ENCODE peak calls at places on chromosomes 2 and 18, in four cellular contexts. Y, T, U and C are unnamed samples.

GRCh38 chr2:69169990-69170389 is 157.0 kb downstream of the ANTXR1 start:
- DNase-seq in Y (no peak), T (no peak), U (no peak), C (no peak)

GRCh38 chr2:97718051-97718882 is 4.9 kb downstream of the ZAP70 start:
- DNase-seq in Y (no peak), T (no peak), U (no peak), C (no peak)

GRCh38 chr2:112187805-112188596 is 49.8 kb downstream of the FBLN7 start:
- DNase-seq in Y (no peak), T (no peak), U (no peak), C (no peak)

GRCh38 chr2:37648316-37649011 is 23.0 kb downstream of the CDC42EP3 start:
- DNase-seq in Y (no peak), T (no peak), U (no peak), C (no peak)

GRCh38 chr2:69989422-69990128 is 28.1 kb upstream of the ASPRV1 start:
- DNase-seq in Y (no peak), T (no peak), U (no peak), C (no peak)

GRCh38 chr2:31337197-31337596 is 77.3 kb downstream of the XDH start:
- DNase-seq in Y (peak), T (no peak), U (no peak), C (no peak)

GRCh38 chr2:197108758-197109157 is 182.3 kb upstream of the PGAP1 start:
- DNase-seq in Y (peak), T (no peak), U (no peak), C (no peak)

GRCh38 chr2:203484266-203485112 is 50.6 kb downstream of the RAPH1 start:
- DNase-seq in Y (no peak), T (peak), U (no peak), C (no peak)

GRCh38 chr2:67057901-67058703 is 339.0 kb upstream of the ETAA1 start:
- DNase-seq in Y (no peak), T (no peak), U (no peak), C (no peak)

GRCh38 chr2:145652992-145653545 is 1133.2 kb upstream of the ZEB2 start:
- DNase-seq in Y (peak), T (no peak), U (no peak), C (peak)

GRCh38 chr2:130327703-130328527 is 14.8 kb upstream of the IMP4 start:
- DNase-seq in Y (peak), T (peak), U (no peak), C (no peak)

GRCh38 chr2:75491129-75491753 is 69.5 kb downstream of the EVA1A start:
- DNase-seq in Y (peak), T (no peak), U (no peak), C (no peak)

GRCh38 chr2:120831106-120831505 is 95.4 kb downstream of the GLI2 start:
- DNase-seq in Y (no peak), T (no peak), U (no peak), C (no peak)

GRCh38 chr18:22432672-22433137 is 15.0 kb upstream of the CTAGE1 start:
- DNase-seq in Y (peak), T (no peak), U (peak), C (peak)

GRCh38 chr2:75074708-75075107 is 116.3 kb downstream of the POLE4 start:
- DNase-seq in Y (no peak), T (no peak), U (no peak), C (no peak)

GRCh38 chr2:128270306-128271185 is 48.1 kb downstream of the HS6ST1 start:
- DNase-seq in Y (no peak), T (peak), U (no peak), C (no peak)

GRCh38 chr18:10864722-10865121 is 284.6 kb downstream of the PIEZO2 start:
- DNase-seq in Y (no peak), T (no peak), U (no peak), C (no peak)

GRCh38 chr2:27715318-27716165 is 51.9 kb downstream of the SLC4A1AP start:
- DNase-seq in Y (peak), T (peak), U (no peak), C (no peak)

GRCh38 chr18:25467226-25468065 is 115.5 kb upstream of the ZNF521 start:
- DNase-seq in Y (no peak), T (no peak), U (no peak), C (peak)

GRCh38 chr2:121502781-121503180 is 27.9 kb upstream of the RNU4ATAC start:
- DNase-seq in Y (no peak), T (no peak), U (no peak), C (no peak)

GRCh38 chr18:48446582-48447225 is 37.5 kb upstream of the ZBTB7C start:
- DNase-seq in Y (peak), T (peak), U (peak), C (no peak)

GRCh38 chr18:3722662-3723433 is 272.9 kb downstream of the TGIF1 start:
- DNase-seq in Y (no peak), T (no peak), U (no peak), C (no peak)

GRCh38 chr2:108971661-108972566 is 17.1 kb downstream of the EDAR start:
- DNase-seq in Y (no peak), T (no peak), U (peak), C (peak)

GRCh38 chr2:191041418-191042161 is 27.6 kb upstream of the STAT1 start:
- DNase-seq in Y (peak), T (peak), U (peak), C (no peak)

GRCh38 chr2:10576456-10576855 is 113.3 kb downstream of the NOL10 start:
- DNase-seq in Y (no peak), T (no peak), U (no peak), C (no peak)

GRCh38 chr2:239574054-239574433 is 173.2 kb upstream of the HDAC4 start:
- DNase-seq in Y (no peak), T (no peak), U (no peak), C (no peak)

GRCh38 chr18:3323900-3324299 is 62.0 kb downstream of the MYL12B start:
- DNase-seq in Y (peak), T (no peak), U (no peak), C (no peak)

GRCh38 chr2:118223487-118224136 is 135.3 kb downstream of the INSIG2 start:
- DNase-seq in Y (no peak), T (peak), U (no peak), C (no peak)

GRCh38 chr18:13550446-13551304 is 175.7 kb downstream of the FAM210A start:
- DNase-seq in Y (no peak), T (peak), U (no peak), C (no peak)

GRCh38 chr2:217801711-217802110 is 201.1 kb downstream of the TNS1 start:
- DNase-seq in Y (no peak), T (peak), U (no peak), C (no peak)

GRCh38 chr18:73535189-73535588 is 612.4 kb downstream of the FBXO15 start:
- DNase-seq in Y (no peak), T (no peak), U (no peak), C (no peak)

GRCh38 chr2:69911985-69912563 is 2.8 kb upstream of the MXD1 start:
- DNase-seq in Y (no peak), T (no peak), U (no peak), C (no peak)

GRCh38 chr2:223545830-223546229 is 56.3 kb downstream of the SCG2 start:
- DNase-seq in Y (no peak), T (no peak), U (no peak), C (no peak)

GRCh38 chr2:240468300-240469238 is 33.1 kb downstream of the GPC1 start:
- DNase-seq in Y (no peak), T (peak), U (no peak), C (no peak)

GRCh38 chr2:208311954-208312353 is 45.9 kb downstream of the PIKFYVE start:
- DNase-seq in Y (peak), T (no peak), U (no peak), C (no peak)

GRCh38 chr18:33923980-33924379 is 300.7 kb downstream of the NOL4 start:
- DNase-seq in Y (no peak), T (no peak), U (no peak), C (no peak)

GRCh38 chr2:241108271-241109209 is 6.5 kb upstream of the MTERF4 start:
- DNase-seq in Y (no peak), T (peak), U (no peak), C (no peak)

GRCh38 chr2:239283961-239284801 is 116.6 kb downstream of the HDAC4 start:
- DNase-seq in Y (no peak), T (peak), U (no peak), C (no peak)

GRCh38 chr18:32389868-32390267 is 80.8 kb downstream of the GAREM1 start:
- DNase-seq in Y (no peak), T (no peak), U (no peak), C (no peak)

GRCh38 chr18:32393407-32393806 is 77.3 kb downstream of the GAREM1 start:
- DNase-seq in Y (no peak), T (no peak), U (no peak), C (no peak)

GRCh38 chr18:32389191-32389590 is 81.5 kb downstream of the GAREM1 start:
- DNase-seq in Y (no peak), T (no peak), U (no peak), C (no peak)

GRCh38 chr18:32386466-32386865 is 84.2 kb downstream of the GAREM1 start:
- DNase-seq in Y (no peak), T (no peak), U (no peak), C (no peak)

GRCh38 chr18:32391126-32391525 is 79.6 kb downstream of the GAREM1 start:
- DNase-seq in Y (no peak), T (no peak), U (no peak), C (no peak)
- H3K4me3 ChIP-seq in Y (no peak), T (peak), U (no peak), C (no peak)

GRCh38 chr2:215530191-215530968 is 94.5 kb upstream of the FN1 start:
- DNase-seq in Y (no peak), T (no peak), U (no peak), C (no peak)
- H3K4me3 ChIP-seq in Y (no peak), T (no peak), U (no peak), C (no peak)

DNA sequence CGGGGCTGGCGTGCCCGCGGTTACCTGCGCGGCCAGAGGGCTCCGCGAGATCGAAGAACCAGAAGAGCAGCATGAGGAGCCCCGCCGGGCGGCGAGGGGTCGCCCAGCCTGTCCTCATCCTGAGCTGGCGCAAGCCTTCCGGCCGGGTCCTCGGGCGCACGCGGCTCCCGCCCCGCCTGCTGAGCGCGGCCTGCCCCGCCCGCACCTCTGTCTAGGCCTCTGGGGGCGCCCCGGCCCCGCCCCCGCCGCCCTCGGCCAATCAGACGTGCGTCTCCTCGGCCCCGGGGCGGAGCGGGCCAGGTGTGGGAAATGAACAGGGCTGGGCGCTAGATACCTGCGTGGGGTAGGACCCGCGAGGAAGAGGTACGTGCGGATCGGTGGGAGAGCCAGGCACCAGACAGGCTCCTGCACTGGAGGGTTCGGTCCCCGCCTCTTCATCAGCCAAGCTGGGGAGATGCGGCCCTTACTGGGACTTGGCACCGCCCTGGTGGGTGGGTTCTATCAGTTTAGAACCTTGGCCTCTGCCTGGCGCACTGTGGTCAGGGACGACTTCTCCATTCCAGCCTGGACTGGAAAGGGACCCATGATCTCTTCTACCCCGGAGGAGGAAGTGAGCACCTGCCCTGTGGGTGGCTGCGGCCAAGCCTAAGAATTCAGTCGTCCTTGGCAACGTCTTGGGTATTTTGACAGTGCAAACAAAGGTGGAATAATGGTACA is 106.7 kb upstream of the CD302 start:
- DNase-seq in Y (no peak), T (peak), U (peak), C (no peak)
- H3K4me3 ChIP-seq in Y (peak), T (no peak), U (peak), C (no peak)

GRCh38 chr2:236165491-236166156 is 2.6 kb downstream of the GBX2 start:
- DNase-seq in Y (no peak), T (no peak), U (no peak), C (no peak)

GRCh38 chr2:236167297-236168109 is 683 bp downstream of the GBX2 start:
- DNase-seq in Y (no peak), T (peak), U (peak), C (no peak)

GRCh38 chr2:236164983-236165301 is 3.2 kb downstream of the GBX2 start:
- DNase-seq in Y (no peak), T (no peak), U (no peak), C (no peak)

GRCh38 chr2:236166781-236167296 is 1.3 kb downstream of the GBX2 start:
- DNase-seq in Y (no peak), T (peak), U (no peak), C (no peak)

GRCh38 chr2:236166157-236166780 is 1.9 kb downstream of the GBX2 start:
- DNase-seq in Y (no peak), T (peak), U (no peak), C (no peak)
- H3K4me3 ChIP-seq in Y (peak), T (peak), U (peak), C (no peak)

GRCh38 chr18:63206433-63207153 is 113.0 kb downstream of the BCL2 start:
- DNase-seq in Y (no peak), T (no peak), U (no peak), C (no peak)
- H3K4me3 ChIP-seq in Y (no peak), T (no peak), U (no peak), C (no peak)

DNA sequence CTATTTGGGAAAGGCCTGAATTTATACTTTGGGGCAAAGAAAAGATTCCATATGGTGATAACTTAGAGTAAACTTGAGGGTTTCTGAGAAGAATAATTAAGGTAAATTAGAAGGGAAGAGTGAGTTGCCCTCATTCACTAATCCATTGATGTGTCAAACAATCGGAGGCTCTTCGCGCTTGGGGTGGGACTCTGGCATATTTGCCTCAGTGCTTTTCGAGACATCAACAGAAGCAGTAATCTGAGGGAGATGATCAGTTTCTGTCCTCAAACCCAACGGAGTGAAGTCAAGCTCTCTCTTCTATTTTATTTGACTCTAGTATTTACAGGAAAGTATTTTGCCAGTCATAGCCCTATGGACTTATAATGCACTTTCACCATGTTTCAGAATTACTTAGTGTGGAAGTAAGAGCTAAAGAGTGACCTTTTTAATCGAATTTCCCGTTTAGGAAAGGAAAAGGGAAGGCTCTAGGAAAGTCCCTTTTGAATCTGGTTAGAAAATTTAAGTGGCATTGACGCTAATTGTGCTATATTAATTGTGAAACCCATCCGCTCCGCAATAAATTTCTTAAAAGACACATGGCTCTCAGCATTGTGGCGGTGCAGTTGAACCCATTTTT is 1.3 kb downstream of the RAB10 start:
- DNase-seq in Y (no peak), T (no peak), U (no peak), C (no peak)
- H3K4me3 ChIP-seq in Y (peak), T (peak), U (peak), C (peak)

GRCh38 chr2:42129487-42129852 is 39.7 kb upstream of the EML4 start:
- DNase-seq in Y (no peak), T (no peak), U (no peak), C (no peak)
- H3K4me3 ChIP-seq in Y (no peak), T (no peak), U (no peak), C (peak)